ENCODE peak calls at places on chromosomes 1 and 21, in eight cellular contexts. T is keratinocyte, N is GM23248, F is heart left ventricle, C is HCT116, B is HAP-1, E is left lung, M is kidney. H is an unnamed sample.
A peak's percentile ranks its signal among the peaks of the same experiment; 100 is the strongest.

GRCh38 chr1:189205863-189206262 is 1271.8 kb downstream of the BRINP3 start:
- DNase-seq in F (no peak), E (no peak), N (no peak), B (no peak), M (no peak), C (no peak), T (no peak), H (no peak)

GRCh38 chr1:37479255-37480124 is 5.1 kb downstream of the ZC3H12A start:
- DNase-seq in F (peak; percentile 75), C (peak; percentile 67), E (peak; percentile 96), M (peak; percentile 98), B (no peak), T (peak; percentile 95), N (peak; percentile 97), H (peak; percentile 68)

GRCh38 chr1:172874950-172875349 is 175.8 kb downstream of the TNFSF18 start:
- DNase-seq in T (no peak), N (peak; percentile 40), B (no peak), C (no peak), E (no peak), M (no peak), F (no peak), H (no peak)

GRCh38 chr1:203306089-203306969 is 1.0 kb downstream of the BTG2 start:
- DNase-seq in T (peak; percentile 83), B (peak; percentile 86), C (peak; percentile 51), M (peak; percentile 94), F (peak; percentile 90), E (no peak), N (peak; percentile 70), H (peak; percentile 93)

GRCh38 chr1:214566158-214567104 is 15.0 kb upstream of the PTPN14 start:
- DNase-seq in T (no peak), F (no peak), E (no peak), M (no peak), N (peak; percentile 97), C (no peak), B (no peak), H (no peak)

GRCh38 chr1:183283286-183283685 is 97.2 kb downstream of the LAMC2 start:
- DNase-seq in M (no peak), N (no peak), F (no peak), B (no peak), C (no peak), E (no peak), T (no peak), H (no peak)

GRCh38 chr1:70042090-70042716 is 163.2 kb downstream of the LRRC40 start:
- DNase-seq in M (no peak), F (no peak), E (no peak), N (no peak), B (no peak), T (no peak), C (no peak), H (no peak)

GRCh38 chr1:164772635-164773034 is 213.7 kb downstream of the PBX1 start:
- DNase-seq in C (peak; percentile 75), T (peak; percentile 76), B (no peak), F (peak; percentile 49), N (peak; percentile 98), E (peak; percentile 75), M (no peak), H (peak; percentile 55)

GRCh38 chr1:45493116-45493697 is 2.2 kb upstream of the TESK2 start:
- DNase-seq in B (peak; percentile 66), F (peak; percentile 60), N (peak; percentile 62), C (peak; percentile 43), E (no peak), M (no peak), T (no peak), H (peak; percentile 61)

GRCh38 chr1:67285780-67286488 is 21.7 kb upstream of the IL12RB2 start:
- DNase-seq in C (no peak), N (no peak), B (no peak), F (no peak), T (no peak), E (no peak), M (no peak), H (no peak)

GRCh38 chr1:29332204-29332603 is 95.9 kb downstream of the PTPRU start:
- DNase-seq in M (no peak), E (no peak), B (peak; percentile 76), F (no peak), N (peak; percentile 37), C (peak; percentile 26), T (peak; percentile 5), H (no peak)

GRCh38 chr21:26844258-26845065 is 747 bp downstream of the ADAMTS1 start:
- DNase-seq in B (peak; percentile 65), E (peak; percentile 81), M (peak; percentile 89), N (peak; percentile 76), F (peak; percentile 71), T (no peak), C (no peak), H (peak; percentile 68)
- H3K4me1 ChIP-seq in B (peaks cover 11% of the 10 kb centered on the region), E (peaks cover 12% of the 10 kb centered on the region), M (peaks cover 14% of the 10 kb centered on the region), N (peaks cover 27% of the 10 kb centered on the region), F (peaks cover 17% of the 10 kb centered on the region), T (peaks cover 32% of the 10 kb centered on the region), C (no peaks in the 10 kb centered on the region), H (peaks cover 60% of the 10 kb centered on the region)

DNA sequence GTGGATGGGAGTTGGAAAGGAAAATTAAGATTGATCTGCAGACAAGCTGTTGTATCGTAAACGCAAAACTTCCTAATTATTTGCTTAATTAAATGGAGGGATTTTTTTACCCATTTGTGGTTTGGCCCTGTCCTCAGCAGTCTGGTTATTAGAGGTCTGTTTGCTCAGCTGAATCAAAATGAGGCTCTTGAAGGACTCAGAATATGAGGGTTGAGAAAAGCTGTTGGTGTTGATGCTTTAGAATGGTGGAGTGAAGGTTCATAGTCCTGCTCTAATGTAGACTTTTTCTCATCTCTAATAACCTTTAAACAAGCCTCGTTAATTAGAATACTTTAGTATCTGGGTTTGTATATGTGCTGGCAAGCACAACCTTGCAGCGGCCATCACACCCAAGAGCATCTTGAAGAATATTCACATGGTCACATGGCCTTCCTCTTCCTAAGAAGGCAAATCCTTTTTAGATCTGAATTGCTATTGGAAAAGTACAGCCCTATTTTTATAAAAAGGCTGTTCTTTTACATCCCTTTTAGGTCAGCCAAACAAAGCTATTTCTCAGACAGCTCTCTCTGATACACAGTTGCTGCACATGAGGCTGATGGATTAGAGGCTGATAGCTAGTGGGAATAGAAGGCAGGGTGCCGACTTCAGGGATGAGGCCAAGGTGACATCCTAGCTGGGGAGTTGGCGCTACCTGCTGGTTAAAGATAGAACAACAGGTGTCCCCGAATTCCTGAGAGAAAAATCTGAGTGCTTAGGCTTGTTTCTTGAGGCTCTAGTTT is 53.8 kb downstream of the MACF1 start:
- DNase-seq in F (peak; percentile 67), T (peak; percentile 32), E (no peak), C (peak; percentile 55), N (peak; percentile 77), M (no peak), B (peak; percentile 79), H (peak; percentile 26)
- H3K4me1 ChIP-seq in F (peaks cover 7% of the 10 kb centered on the region), T (peaks cover 8% of the 10 kb centered on the region), E (peaks cover 3% of the 10 kb centered on the region), C (no peaks in the 10 kb centered on the region), N (peaks cover 11% of the 10 kb centered on the region), M (no peaks in the 10 kb centered on the region), B (no peaks in the 10 kb centered on the region), H (peaks cover 12% of the 10 kb centered on the region)

GRCh38 chr21:28550057-28550825 is 442.4 kb downstream of the LTN1 start:
- DNase-seq in E (no peak), B (no peak), T (no peak), F (no peak), N (peak; percentile 42), M (no peak), C (no peak), H (no peak)

GRCh38 chr21:28543975-28544374 is 448.7 kb downstream of the LTN1 start:
- DNase-seq in M (no peak), F (no peak), E (no peak), T (no peak), C (no peak), B (no peak), N (no peak), H (no peak)

GRCh38 chr21:28547795-28548194 is 444.9 kb downstream of the LTN1 start:
- DNase-seq in E (no peak), F (no peak), B (no peak), N (peak; percentile 30), C (no peak), M (no peak), T (no peak), H (no peak)

GRCh38 chr21:28548291-28548690 is 444.4 kb downstream of the LTN1 start:
- DNase-seq in B (no peak), C (no peak), N (no peak), T (no peak), F (no peak), M (no peak), E (no peak), H (no peak)
- H3K4me1 ChIP-seq in B (no peaks in the 10 kb centered on the region), C (no peaks in the 10 kb centered on the region), N (peaks cover 16% of the 10 kb centered on the region), T (no peaks in the 10 kb centered on the region), F (no peaks in the 10 kb centered on the region), M (no peaks in the 10 kb centered on the region), E (no peaks in the 10 kb centered on the region), H (no peaks in the 10 kb centered on the region)

DNA sequence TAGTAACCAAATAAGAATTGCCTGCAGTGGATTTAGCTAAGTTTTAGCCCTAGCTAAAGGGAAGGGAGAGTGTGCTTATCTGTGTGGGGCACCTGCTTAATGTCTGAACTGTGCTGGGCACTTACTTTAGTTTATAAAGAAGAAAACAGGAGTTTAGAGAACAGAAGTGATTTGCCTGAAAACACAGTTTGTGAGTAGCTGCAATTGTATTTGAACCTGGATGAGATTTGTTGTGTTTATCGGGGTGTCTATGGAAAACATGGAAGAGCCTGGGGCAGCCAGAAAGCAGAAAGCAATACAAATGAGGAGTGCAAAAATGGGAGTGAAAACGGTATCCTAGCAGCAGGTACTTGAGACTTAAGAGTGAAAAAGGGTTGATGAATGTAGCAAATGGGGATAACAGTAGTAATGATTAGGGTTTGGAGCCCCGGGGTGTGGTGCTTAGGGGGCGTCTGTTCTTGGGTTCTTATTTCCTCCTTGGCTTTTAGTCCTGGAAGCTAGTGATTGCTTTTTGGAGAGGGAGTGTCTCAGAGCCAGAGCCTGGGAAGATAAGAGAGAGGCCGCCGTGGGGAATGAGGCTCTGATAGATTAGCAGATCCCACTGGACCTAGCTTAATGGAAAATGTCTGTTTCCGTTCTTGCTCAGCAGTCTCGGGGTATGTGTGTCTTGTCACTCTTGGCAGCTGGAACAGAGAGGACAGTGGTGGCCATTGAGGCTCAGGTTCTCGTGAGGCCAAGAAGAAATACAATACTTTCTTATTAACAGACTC is 5.6 kb downstream of the PRCC start:
- DNase-seq in T (no peak), F (peak; percentile 26), B (no peak), N (no peak), C (no peak), M (no peak), E (no peak), H (no peak)
- H3K4me1 ChIP-seq in T (peaks cover 14% of the 10 kb centered on the region), F (peaks cover 28% of the 10 kb centered on the region), B (peaks cover 2% of the 10 kb centered on the region), N (peaks cover 36% of the 10 kb centered on the region), C (peaks cover 7% of the 10 kb centered on the region), M (peaks cover 14% of the 10 kb centered on the region), E (peaks cover 20% of the 10 kb centered on the region), H (peaks cover 48% of the 10 kb centered on the region)

DNA sequence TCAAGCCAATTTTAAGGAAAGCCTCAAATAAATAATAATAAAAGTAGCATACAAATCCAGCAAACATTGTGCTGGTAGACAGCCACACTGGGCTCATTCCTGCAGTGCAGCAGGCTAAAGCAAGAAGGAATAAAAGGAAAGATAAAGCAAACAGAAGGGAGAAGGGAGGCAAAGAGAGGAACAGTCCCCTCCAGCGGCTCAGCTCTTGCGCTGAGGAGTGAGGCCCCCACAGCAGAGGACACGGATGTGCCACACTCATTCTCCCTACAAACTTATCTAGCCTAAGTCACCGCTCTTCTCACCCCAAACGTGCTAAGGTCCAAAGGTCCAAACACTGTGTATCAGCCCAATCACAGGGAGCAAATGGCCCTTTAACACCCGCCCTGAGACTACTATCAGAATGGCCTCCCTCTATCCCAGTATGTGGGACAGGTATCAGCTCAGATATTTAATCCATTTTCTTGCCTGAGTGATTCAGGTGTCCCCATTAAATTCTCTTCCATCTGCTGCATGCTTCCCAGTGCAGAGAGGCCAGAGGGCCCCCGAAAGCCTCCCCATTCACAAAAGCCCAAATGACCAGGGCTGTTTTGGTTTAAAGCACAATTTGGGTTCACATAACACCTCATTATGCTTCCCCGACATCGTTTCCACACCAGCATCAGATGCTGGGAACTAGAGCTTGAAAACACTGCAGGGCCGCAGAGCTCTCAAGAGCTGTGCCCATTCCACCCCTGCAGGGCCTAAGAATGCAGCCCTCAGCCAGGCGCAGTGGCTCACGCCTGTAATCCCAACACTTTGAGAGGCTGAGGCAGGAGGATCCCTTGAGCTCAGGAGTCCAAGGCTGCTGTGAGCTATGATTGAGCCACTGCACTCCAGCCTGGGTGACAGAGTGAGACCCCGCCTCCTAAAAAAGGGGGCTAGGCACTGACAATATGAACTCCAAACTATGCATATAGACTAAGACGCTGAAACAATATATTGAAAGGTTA is 17.8 kb downstream of the CAPZB start:
- DNase-seq in N (no peak), F (no peak), B (no peak), M (no peak), E (no peak), T (no peak), C (no peak), H (no peak)
- H3K4me1 ChIP-seq in N (peaks cover 45% of the 10 kb centered on the region), F (peaks cover 39% of the 10 kb centered on the region), B (peaks cover 9% of the 10 kb centered on the region), M (peaks cover 55% of the 10 kb centered on the region), E (peaks cover 31% of the 10 kb centered on the region), T (peaks cover 21% of the 10 kb centered on the region), C (peaks cover 22% of the 10 kb centered on the region), H (peaks cover 72% of the 10 kb centered on the region)

H was measured in heart right ventricle.